ENCODE peak calls at places on chromosomes 3 and 15, in seven cellular contexts. E is OCI-LY7, H is cardiac fibroblast, C is body of pancreas, W is transverse colon, Q is mammary epithelial cell, Z is stomach. L is an unnamed sample.
A peak's percentile ranks its signal among the peaks of the same experiment; 100 is the strongest.

GRCh38 chr15:41936649-41937567 is 35.4 kb downstream of the EHD4 start:
- DNase-seq in Q (no peak), Z (peak; percentile 48), W (peak; percentile 46), H (peak; percentile 53), C (no peak), E (no peak), L (no peak)

GRCh38 chr15:78907577-78907976 is 34.9 kb downstream of the MORF4L1 start:
- DNase-seq in H (no peak), Q (no peak), Z (no peak), C (no peak), E (peak; percentile 24), W (no peak), L (no peak)

GRCh38 chr3:132232231-132232792 is 84.9 kb upstream of the ACP3 start:
- DNase-seq in E (no peak), Z (no peak), H (peak; percentile 55), Q (no peak), C (no peak), W (no peak), L (no peak)

GRCh38 chr15:48389701-48390143 is 58.5 kb downstream of the DUT start:
- DNase-seq in C (no peak), W (no peak), H (peak; percentile 73), E (no peak), Z (no peak), Q (no peak), L (no peak)

GRCh38 chr15:39054128-39054732 is 489.6 kb upstream of the RASGRP1 start:
- DNase-seq in Q (no peak), C (no peak), Z (no peak), E (no peak), W (no peak), H (no peak), L (no peak)

GRCh38 chr15:60362318-60363023 is 35.3 kb downstream of the ANXA2 start:
- DNase-seq in H (peak; percentile 90), E (no peak), Z (no peak), W (no peak), Q (peak; percentile 77), C (no peak), L (peak; percentile 53)

GRCh38 chr15:61517335-61517734 is 288.2 kb upstream of the RORA start:
- DNase-seq in C (no peak), W (no peak), Q (no peak), H (no peak), Z (no peak), E (no peak), L (no peak)

GRCh38 chr15:68407886-68408500 is 24.0 kb downstream of the ITGA11 start:
- DNase-seq in W (no peak), H (no peak), E (no peak), Q (no peak), Z (peak; percentile 11), C (no peak), L (no peak)

GRCh38 chr3:129330413-129330812 is 51.7 kb downstream of the HMCES start:
- DNase-seq in W (no peak), Z (no peak), H (no peak), Q (no peak), C (no peak), E (peak; percentile 52), L (no peak)

GRCh38 chr15:77985031-77985930 is 92.2 kb downstream of the TBC1D2B start:
- DNase-seq in H (no peak), Q (no peak), C (no peak), Z (no peak), W (no peak), E (no peak), L (no peak)

GRCh38 chr3:19934098-19934566 is at the start of gene EFHB:
- DNase-seq in H (peak; percentile 31), E (no peak), Q (peak; percentile 61), C (peak; percentile 40), Z (no peak), W (peak; percentile 63), L (peak; percentile 45)

GRCh38 chr3:40313975-40314860 is 4.7 kb downstream of the EIF1B start:
- DNase-seq in C (peak; percentile 33), Q (no peak), H (peak; percentile 32), E (no peak), W (peak; percentile 12), Z (no peak), L (no peak)

GRCh38 chr3:24725514-24726255 is 231.0 kb upstream of the THRB start:
- DNase-seq in Q (peak; percentile 58), W (no peak), Z (no peak), C (no peak), E (no peak), H (no peak), L (peak; percentile 72)

GRCh38 chr15:52483712-52484111 is 45.0 kb downstream of the MYO5A start:
- DNase-seq in E (no peak), Z (no peak), W (no peak), Q (peak; percentile 78), C (no peak), H (peak; percentile 83), L (no peak)

GRCh38 chr15:62824111-62824737 is 218.3 kb upstream of the TPM1 start:
- DNase-seq in C (no peak), E (no peak), Q (peak; percentile 63), H (peak; percentile 81), Z (no peak), W (no peak), L (peak; percentile 55)

GRCh38 chr3:53186726-53187125 is 25.7 kb downstream of the PRKCD start:
- DNase-seq in Z (no peak), H (no peak), Q (no peak), W (no peak), C (no peak), E (no peak), L (no peak)

GRCh38 chr3:183560607-183561006 is 5.1 kb upstream of the KLHL6 start:
- DNase-seq in H (peak; percentile 23), Z (no peak), E (peak; percentile 81), C (no peak), Q (peak; percentile 36), W (no peak), L (no peak)

GRCh38 chr3:171055336-171056178 is 29.0 kb upstream of the SLC2A2 start:
- DNase-seq in Q (no peak), W (no peak), H (peak; percentile 79), C (no peak), Z (no peak), E (no peak), L (peak; percentile 45)

GRCh38 chr3:49124991-49125670 is 4.5 kb upstream of the USP19 start:
- DNase-seq in E (peak; percentile 52), Q (no peak), W (no peak), H (no peak), C (no peak), Z (no peak), L (no peak)

GRCh38 chr15:98599911-98600685 is 48.2 kb upstream of the IGF1R start:
- DNase-seq in Q (peak; percentile 58), C (peak; percentile 66), H (peak; percentile 65), W (peak; percentile 29), Z (no peak), E (peak; percentile 26), L (peak; percentile 12)

GRCh38 chr15:90890839-90891238 is 6.5 kb downstream of the FES start:
- DNase-seq in H (no peak), Q (no peak), C (no peak), E (no peak), Z (no peak), W (no peak), L (no peak)

GRCh38 chr3:53071882-53072431 is 26.1 kb upstream of the SFMBT1 start:
- DNase-seq in Q (no peak), C (no peak), W (no peak), E (no peak), Z (no peak), H (no peak), L (no peak)

GRCh38 chr3:33660035-33660434 is 58.0 kb downstream of the CLASP2 start:
- DNase-seq in W (no peak), H (no peak), E (no peak), C (no peak), Z (no peak), Q (no peak), L (no peak)

GRCh38 chr3:55013145-55013544 is 85.3 kb upstream of the LRTM1 start:
- DNase-seq in C (no peak), Z (no peak), Q (peak; percentile 3), E (no peak), H (peak; percentile 52), W (no peak), L (no peak)

GRCh38 chr3:65927576-65927975 is 111.1 kb downstream of the MAGI1 start:
- DNase-seq in H (no peak), Q (peak; percentile 81), C (no peak), E (no peak), Z (peak; percentile 51), W (no peak), L (peak; percentile 76)

GRCh38 chr3:152835311-152836102 is 576 bp downstream of the P2RY1 start:
- DNase-seq in C (peak; percentile 46), W (peak; percentile 61), E (no peak), Q (peak; percentile 52), Z (peak; percentile 33), H (peak; percentile 71), L (peak; percentile 56)

GRCh38 chr15:30984118-30984517 is 7.3 kb downstream of the MTMR10 start:
- DNase-seq in W (no peak), E (no peak), H (no peak), Z (no peak), Q (no peak), C (no peak), L (no peak)

DNA sequence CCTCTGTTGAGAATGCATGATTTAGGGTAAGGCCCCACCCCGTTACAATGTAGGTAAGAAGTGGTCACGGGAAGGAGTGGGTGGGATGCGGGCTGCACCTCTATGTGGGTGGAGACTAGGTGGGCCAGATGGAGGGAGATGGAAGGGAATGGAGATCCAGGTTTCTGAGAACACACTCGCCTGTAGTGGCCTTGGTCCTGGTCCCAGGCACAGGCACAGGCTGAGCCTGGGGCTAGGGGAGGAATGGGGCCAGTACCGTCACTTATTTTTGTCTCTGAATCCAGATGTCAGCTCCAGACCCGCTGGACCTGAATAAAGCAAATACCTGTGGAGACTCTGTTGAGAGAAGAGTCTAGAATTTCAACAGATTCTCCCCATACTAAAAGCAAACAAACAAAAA is 31.5 kb downstream of the GOLGA6A start:
- DNase-seq in Q (no peak), W (no peak), E (no peak), Z (no peak), H (no peak), C (peak; percentile 8), L (no peak)
- H3K4me3 ChIP-seq in Q (no peak overlapping the region), W (no peak overlapping the region), E (no peak overlapping the region), Z (no peak overlapping the region), H (no peak overlapping the region), C (no peak overlapping the region), L (no peak overlapping the region)

DNA sequence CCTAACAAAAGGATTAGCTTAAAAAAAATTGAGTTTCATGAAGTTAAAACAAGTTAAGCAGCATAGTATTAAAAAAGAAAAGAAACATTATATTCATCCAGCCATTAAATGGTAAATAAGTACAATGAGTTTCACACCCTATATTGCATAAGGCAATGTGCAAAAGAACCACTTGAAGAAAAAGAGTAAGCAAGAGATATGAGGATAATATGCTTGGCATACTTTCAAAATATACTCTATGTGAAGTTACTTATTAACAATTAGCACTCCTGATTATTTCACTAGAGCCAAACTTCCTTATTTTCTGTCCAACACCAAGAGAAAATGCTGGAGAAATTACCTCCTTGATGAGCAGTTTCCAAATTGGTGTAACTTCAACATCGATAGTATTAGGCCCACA is 63.7 kb downstream of the ATP13A4 start:
- DNase-seq in C (no peak), Z (no peak), Q (no peak), W (no peak), H (no peak), E (no peak), L (no peak)
- H3K4me3 ChIP-seq in C (no peak overlapping the region), Z (no peak overlapping the region), Q (no peak overlapping the region), W (no peak overlapping the region), H (no peak overlapping the region), E (no peak overlapping the region), L (no peak overlapping the region)

GRCh38 chr3:111324142-111324541 is 217.9 kb upstream of the CD96 start:
- DNase-seq in E (peak; percentile 28), C (no peak), H (no peak), Z (no peak), W (no peak), Q (no peak), L (no peak)
- H3K4me3 ChIP-seq in E (peak overlapping the region; percentile 43), C (no peak overlapping the region), H (no peak overlapping the region), Z (no peak overlapping the region), W (no peak overlapping the region), Q (no peak overlapping the region), L (no peak overlapping the region)

GRCh38 chr3:149553781-149554451 is 79.4 kb downstream of the TM4SF4 start:
- DNase-seq in Z (no peak), H (peak; percentile 88), W (peak; percentile 19), Q (peak; percentile 71), E (no peak), C (peak; percentile 39), L (no peak)
- H3K4me3 ChIP-seq in Z (no peak overlapping the region), H (no peak overlapping the region), W (no peak overlapping the region), Q (no peak overlapping the region), E (no peak overlapping the region), C (no peak overlapping the region), L (no peak overlapping the region)

L was measured in PC-9.